ENCODE peak calls at places on chromosomes 12 and 14, in nine cellular contexts. O, L, Q, E, V, Y, H, T and I are unnamed samples.

GRCh38 chr12:27979145-27979544 is 6.6 kb upstream of the PTHLH start:
- DNase-seq in H (no peak), Q (no peak), T (no peak), E (peak), Y (no peak), O (no peak), L (no peak), V (peak), I (no peak)

GRCh38 chr12:47946413-47947107 is 16.8 kb upstream of the TMEM106C start:
- DNase-seq in O (peak), L (no peak), T (no peak), E (no peak), Y (no peak), Q (no peak), V (peak), H (no peak), I (no peak)

GRCh38 chr14:102026934-102027333 is 59.9 kb downstream of the HSP90AA1 start:
- DNase-seq in E (no peak), Y (no peak), V (no peak), H (no peak), L (no peak), T (no peak), Q (no peak), O (no peak), I (no peak)

GRCh38 chr12:108532061-108532848 is 17.2 kb downstream of the FICD start:
- DNase-seq in V (no peak), T (no peak), O (no peak), E (no peak), Q (no peak), Y (no peak), H (no peak), L (no peak), I (no peak)

GRCh38 chr14:85732031-85732430 is 202.1 kb downstream of the FLRT2 start:
- DNase-seq in Y (no peak), T (no peak), E (no peak), H (no peak), Q (no peak), L (no peak), O (no peak), V (no peak), I (no peak)

GRCh38 chr12:63802012-63802608 is 22.4 kb downstream of the RXYLT1 start:
- DNase-seq in Q (peak), E (peak), Y (peak), V (peak), L (peak), T (no peak), H (no peak), O (peak), I (peak)

GRCh38 chr14:30330452-30330851 is 228.5 kb upstream of the G2E3 start:
- DNase-seq in O (peak), H (no peak), E (no peak), V (no peak), L (no peak), Q (no peak), Y (no peak), T (no peak), I (no peak)

GRCh38 chr14:55389330-55389729 is 22.3 kb downstream of the ATG14 start:
- DNase-seq in E (peak), Y (no peak), L (no peak), V (peak), O (peak), T (no peak), H (no peak), Q (no peak), I (no peak)

GRCh38 chr12:51548241-51548640 is 42.8 kb upstream of the SCN8A start:
- DNase-seq in H (no peak), L (no peak), V (no peak), T (no peak), E (no peak), O (no peak), Y (no peak), Q (no peak), I (no peak)

GRCh38 chr12:57047981-57048380 is 1.9 kb downstream of the MYO1A start:
- DNase-seq in V (peak), E (peak), H (no peak), L (no peak), O (no peak), Y (no peak), T (no peak), Q (no peak), I (no peak)

GRCh38 chr12:71755146-71755892 is 656 bp downstream of the RAB21 start:
- DNase-seq in H (no peak), O (peak), Q (peak), T (no peak), Y (peak), V (peak), L (peak), E (peak), I (peak)

GRCh38 chr14:100488057-100488456 is 99.2 kb downstream of the BEGAIN start:
- DNase-seq in L (peak), E (no peak), O (no peak), Y (no peak), H (no peak), V (no peak), Q (no peak), T (no peak), I (no peak)

GRCh38 chr12:6234906-6235305 is 34.7 kb downstream of the CD9 start:
- DNase-seq in L (no peak), O (no peak), E (no peak), H (no peak), Y (no peak), Q (no peak), T (no peak), V (no peak), I (no peak)

GRCh38 chr14:65131176-65131765 is 29.0 kb upstream of the MAX start:
- DNase-seq in E (peak), Q (no peak), H (no peak), O (no peak), T (no peak), V (peak), Y (no peak), L (no peak), I (no peak)

GRCh38 chr14:103186241-103186835 is 63.1 kb downstream of the TNFAIP2 start:
- DNase-seq in H (no peak), E (no peak), T (no peak), V (no peak), Y (no peak), O (no peak), Q (no peak), L (no peak), I (no peak)
- TF ChIP-seq CTCF in H (no peak), E (no peak), T (no peak), V (no peak), Y (no peak), O (no peak), Q (no peak), L (no peak), I (no peak)

DNA sequence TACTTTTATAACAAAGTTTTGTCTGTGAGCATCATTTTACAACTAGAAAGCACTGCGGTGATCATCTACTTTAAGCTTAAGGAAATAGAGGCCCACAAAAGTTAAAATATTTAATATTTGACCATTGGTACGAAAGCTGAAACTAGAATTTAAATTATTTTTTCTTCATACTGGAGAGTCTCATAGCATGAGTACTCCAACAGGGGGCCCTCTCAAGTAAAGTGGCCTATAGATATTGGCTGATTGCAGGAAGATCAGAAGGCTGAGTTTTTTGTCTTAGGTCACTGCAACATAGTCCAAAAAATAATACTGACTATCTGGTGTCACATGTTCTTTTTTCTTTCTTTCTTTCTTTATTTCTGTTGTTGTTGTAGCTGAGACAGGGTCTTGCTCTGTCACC is 75.3 kb upstream of the ZDHHC17 start:
- DNase-seq in L (peak), V (no peak), Q (no peak), Y (no peak), E (no peak), T (no peak), H (no peak), O (no peak), I (no peak)
- TF ChIP-seq CTCF in L (no peak), V (peak), Q (no peak), Y (no peak), E (peak), T (peak), H (no peak), O (peak), I (no peak)

DNA sequence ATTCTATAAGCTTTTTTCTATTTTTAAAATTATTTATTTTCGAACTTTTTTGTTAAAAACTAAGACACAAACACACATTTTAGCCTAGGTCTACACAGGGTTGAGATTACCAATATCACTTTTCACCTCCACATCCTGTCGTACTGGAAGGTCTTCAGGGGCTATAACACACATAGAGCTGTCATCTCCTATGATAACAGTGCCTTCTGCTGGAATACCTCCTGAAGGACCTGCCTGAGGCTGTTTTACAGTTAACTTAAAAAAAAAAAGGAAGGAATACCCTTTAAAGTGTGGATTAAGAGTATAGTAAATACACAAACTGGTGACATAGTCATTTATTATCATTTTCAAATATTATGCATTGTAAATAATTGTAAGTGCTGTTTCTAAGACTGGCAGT is 43.0 kb downstream of the RASSF8 start:
- DNase-seq in V (no peak), H (no peak), Q (no peak), E (no peak), T (no peak), L (no peak), Y (no peak), O (no peak), I (no peak)
- TF ChIP-seq CTCF in V (peak), H (no peak), Q (no peak), E (no peak), T (peak), L (no peak), Y (no peak), O (no peak), I (no peak)

GRCh38 chr12:59077153-59077930 is 157.0 kb upstream of the LRIG3 start:
- DNase-seq in Q (no peak), L (no peak), V (peak), Y (no peak), O (peak), E (no peak), T (peak), H (no peak), I (no peak)

GRCh38 chr12:59078027-59078426 is 157.7 kb upstream of the LRIG3 start:
- DNase-seq in L (no peak), Q (no peak), V (no peak), E (no peak), T (no peak), H (no peak), Y (no peak), O (no peak), I (no peak)

GRCh38 chr12:59076611-59077010 is 156.3 kb upstream of the LRIG3 start:
- DNase-seq in V (no peak), E (no peak), O (peak), T (no peak), Q (no peak), Y (no peak), L (no peak), H (no peak), I (no peak)

GRCh38 chr12:59075141-59075540 is 154.8 kb upstream of the LRIG3 start:
- DNase-seq in V (no peak), O (peak), T (no peak), E (no peak), L (no peak), H (no peak), Y (no peak), Q (no peak), I (no peak)

DNA sequence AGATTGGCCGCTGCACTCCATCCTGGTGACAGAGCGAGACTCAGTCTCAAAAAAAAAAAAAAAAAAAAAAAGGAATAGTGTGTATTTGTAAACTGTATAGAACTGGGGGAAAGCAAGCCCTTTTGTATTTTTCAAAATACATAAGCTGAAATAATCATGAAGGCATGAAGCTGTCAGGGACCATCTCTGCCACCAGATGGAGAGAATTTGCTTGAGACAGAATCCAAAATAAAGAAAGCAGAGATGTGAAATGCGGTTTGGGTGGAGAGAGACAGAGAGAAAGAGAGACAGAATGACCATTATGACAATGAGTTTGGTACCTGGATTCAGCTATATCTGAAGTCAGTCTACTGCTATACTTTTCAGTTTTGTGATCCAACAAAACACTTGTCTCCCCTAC is 155.7 kb upstream of the LRIG3 start:
- DNase-seq in T (no peak), Q (no peak), V (no peak), E (no peak), Y (no peak), H (no peak), L (no peak), O (no peak), I (no peak)
- TF ChIP-seq CTCF in T (peak), Q (no peak), V (no peak), E (peak), Y (no peak), H (no peak), L (no peak), O (peak), I (no peak)

GRCh38 chr14:33941727-33942126 is 9.1 kb downstream of the EGLN3 start:
- DNase-seq in Q (no peak), O (no peak), V (no peak), Y (no peak), T (no peak), E (no peak), L (no peak), H (no peak), I (no peak)
- TF ChIP-seq CTCF in Q (no peak), O (no peak), V (no peak), Y (no peak), T (peak), E (no peak), L (no peak), H (no peak), I (no peak)

DNA sequence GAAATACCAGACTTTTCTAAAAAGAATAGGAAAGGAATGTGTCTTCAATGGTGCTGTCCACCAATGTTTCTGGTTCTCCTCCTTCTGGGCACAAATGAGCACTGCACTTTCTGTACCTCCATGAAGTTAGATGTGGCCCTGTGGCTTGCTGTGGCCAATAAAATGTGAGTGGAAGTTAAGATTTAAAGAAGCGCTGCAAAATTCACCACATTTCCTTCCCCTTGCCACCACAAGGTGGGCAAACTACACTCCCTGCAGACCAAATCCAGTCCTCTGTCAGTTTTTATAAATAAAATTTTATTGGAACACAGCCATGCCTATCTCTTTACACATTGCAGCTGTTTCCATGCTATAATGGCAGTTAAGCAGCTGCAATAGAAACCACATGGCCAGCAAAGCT is 141.4 kb upstream of the TMPO start:
- DNase-seq in Q (no peak), Y (no peak), L (no peak), H (no peak), O (peak), T (peak), V (no peak), E (peak), I (no peak)
- TF ChIP-seq CTCF in Q (no peak), Y (no peak), L (peak), H (no peak), O (peak), T (peak), V (no peak), E (peak), I (peak)

GRCh38 chr14:93091666-93092065 is 24.1 kb downstream of the ITPK1 start:
- DNase-seq in O (no peak), H (no peak), L (no peak), Y (no peak), E (no peak), T (no peak), Q (no peak), V (no peak), I (no peak)

GRCh38 chr14:93094121-93094918 is 21.4 kb downstream of the ITPK1 start:
- DNase-seq in O (no peak), Y (no peak), T (no peak), V (no peak), Q (no peak), E (no peak), L (no peak), H (no peak), I (no peak)

GRCh38 chr14:93092606-93093556 is 22.8 kb downstream of the ITPK1 start:
- DNase-seq in Y (no peak), E (no peak), L (no peak), H (no peak), Q (no peak), O (no peak), T (no peak), V (no peak), I (no peak)

GRCh38 chr14:93089501-93090269 is 26.0 kb downstream of the ITPK1 start:
- DNase-seq in E (no peak), V (no peak), Q (no peak), L (no peak), T (no peak), Y (no peak), O (no peak), H (no peak), I (no peak)

GRCh38 chr14:93090826-93091583 is 24.7 kb downstream of the ITPK1 start:
- DNase-seq in Q (no peak), H (no peak), T (no peak), O (peak), E (no peak), L (no peak), V (no peak), Y (no peak), I (no peak)
- TF ChIP-seq CTCF in Q (no peak), H (no peak), T (no peak), O (no peak), E (no peak), L (no peak), V (no peak), Y (no peak), I (no peak)

DNA sequence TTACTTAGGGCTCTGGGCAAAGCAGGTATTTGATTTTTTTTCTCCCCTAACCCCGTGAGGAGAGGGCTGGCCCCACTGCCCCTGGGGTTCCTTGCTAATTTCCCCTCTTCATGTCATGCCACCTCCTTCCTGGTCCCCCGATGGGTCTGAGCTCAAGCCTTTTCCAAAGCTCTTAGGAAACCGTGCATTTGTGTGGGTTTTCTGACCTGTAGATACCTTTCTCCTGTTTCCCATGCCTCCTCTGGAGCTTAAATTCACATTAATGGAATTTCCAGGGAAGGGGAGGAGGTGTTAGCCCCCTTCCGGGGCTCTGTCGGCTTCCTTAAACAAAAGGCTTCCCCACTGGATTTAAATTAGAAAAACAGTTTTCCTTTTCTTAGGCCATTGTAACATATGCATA is 12.6 kb downstream of the SFSWAP start:
- DNase-seq in Y (no peak), H (no peak), O (no peak), E (no peak), V (no peak), T (peak), L (no peak), Q (no peak), I (no peak)
- TF ChIP-seq CTCF in Y (no peak), H (no peak), O (no peak), E (no peak), V (no peak), T (no peak), L (no peak), Q (no peak), I (no peak)

GRCh38 chr14:63362305-63362914 is 43.7 kb upstream of the GPHB5 start:
- DNase-seq in H (no peak), E (no peak), T (peak), V (no peak), L (no peak), Y (no peak), Q (no peak), O (no peak), I (no peak)

GRCh38 chr14:63371033-63371432 is 52.3 kb upstream of the GPHB5 start:
- DNase-seq in V (no peak), E (no peak), O (no peak), T (no peak), H (no peak), L (peak), Q (no peak), Y (no peak), I (no peak)

GRCh38 chr14:63367742-63368364 is 49.1 kb upstream of the GPHB5 start:
- DNase-seq in Y (no peak), H (no peak), Q (no peak), E (no peak), V (no peak), L (no peak), O (no peak), T (no peak), I (no peak)
- TF ChIP-seq CTCF in Y (no peak), H (no peak), Q (no peak), E (peak), V (no peak), L (no peak), O (peak), T (peak), I (no peak)

DNA sequence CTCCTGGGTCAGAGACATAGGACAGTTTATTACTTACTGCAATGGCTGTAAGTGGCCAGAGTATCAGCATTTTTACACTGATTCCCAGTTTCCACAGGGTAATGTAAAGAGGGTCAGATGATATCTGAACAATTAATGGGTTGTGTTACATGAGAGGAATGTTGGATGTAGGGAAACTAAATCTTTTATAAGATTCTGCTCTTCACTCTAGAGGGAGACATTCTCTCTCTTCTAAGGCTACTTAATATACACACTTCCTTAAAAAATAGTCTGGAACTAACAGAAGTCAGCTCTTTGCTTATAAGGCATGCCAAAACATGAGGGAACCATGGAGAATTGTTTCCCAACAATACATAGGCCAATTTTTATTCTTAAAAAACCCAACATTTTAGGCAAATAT is 389.8 kb downstream of the ETNK1 start:
- DNase-seq in L (no peak), E (no peak), V (no peak), Q (no peak), T (no peak), Y (no peak), O (no peak), H (no peak), I (no peak)
- TF ChIP-seq CTCF in L (no peak), E (no peak), V (no peak), Q (no peak), T (peak), Y (no peak), O (no peak), H (no peak), I (no peak)